ENCODE peak calls at places on chromosomes 16 and 17, in six cellular contexts. Q is HepG2, J is K562, M is A549, V is H1, T is GM12878. A is an unnamed sample.

GRCh38 chr17:28057731-28058246 is 15.3 kb downstream of the NLK start:
- DNase-seq in V (no peak), J (no peak), T (peak), Q (peak), M (no peak), A (no peak)

GRCh38 chr17:78667741-78668640 is 90.8 kb upstream of the DNAH17 start:
- DNase-seq in Q (no peak), J (no peak), M (no peak), T (no peak), V (no peak), A (no peak)

GRCh38 chr17:31310260-31310659 is 3.6 kb downstream of the EVI2B start:
- DNase-seq in M (no peak), V (no peak), J (no peak), T (no peak), Q (no peak), A (no peak)

GRCh38 chr16:87384162-87384999 is 805 bp upstream of the FBXO31 start:
- DNase-seq in J (peak), T (no peak), M (peak), V (no peak), Q (peak), A (peak)

GRCh38 chr17:75785016-75785769 is 587 bp downstream of the UNK start:
- DNase-seq in T (peak), Q (peak), V (no peak), J (peak), M (peak), A (peak)

GRCh38 chr16:68356249-68356918 is 45.6 kb downstream of the PRMT7 start:
- DNase-seq in T (peak), J (no peak), M (no peak), Q (no peak), V (no peak), A (peak)

GRCh38 chr17:36885761-36886365 is 51.4 kb upstream of the LHX1 start:
- DNase-seq in J (no peak), T (no peak), M (no peak), V (no peak), Q (no peak), A (no peak)

GRCh38 chr16:30927789-30928378 is 4.5 kb downstream of the FBXL19 start:
- DNase-seq in V (peak), Q (peak), T (peak), M (peak), J (peak), A (peak)

GRCh38 chr17:7173687-7174602 is 5.2 kb downstream of the ASGR1 start:
- DNase-seq in Q (no peak), T (no peak), V (peak), M (no peak), J (no peak), A (peak)

GRCh38 chr16:25014500-25015147 is 545 bp downstream of the ARHGAP17 start:
- DNase-seq in V (no peak), Q (peak), M (peak), J (peak), T (no peak), A (peak)

GRCh38 chr17:50027639-50028206 is 28.2 kb upstream of the ITGA3 start:
- DNase-seq in J (peak), Q (no peak), V (no peak), M (peak), T (no peak), A (peak)

GRCh38 chr16:64426131-64426666 is 695.7 kb downstream of the CDH11 start:
- DNase-seq in Q (no peak), J (no peak), M (no peak), V (no peak), T (no peak), A (no peak)

GRCh38 chr16:85514295-85514600 is 98.9 kb upstream of the GSE1 start:
- DNase-seq in V (no peak), Q (no peak), T (no peak), J (no peak), M (no peak), A (no peak)

GRCh38 chr17:63358111-63358839 is 87.8 kb downstream of the CYB561 start:
- DNase-seq in J (no peak), T (no peak), M (no peak), Q (no peak), V (no peak), A (peak)

GRCh38 chr16:50448522-50448921 is 79.7 kb upstream of the BRD7 start:
- DNase-seq in J (no peak), V (no peak), M (no peak), Q (peak), T (no peak), A (peak)

GRCh38 chr17:79581306-79581932 is 29.4 kb downstream of the RBFOX3 start:
- DNase-seq in Q (no peak), T (no peak), J (no peak), V (no peak), M (no peak), A (peak)

GRCh38 chr17:42131971-42132370 is 9.4 kb downstream of the HSPB9 start:
- DNase-seq in M (no peak), J (no peak), T (no peak), Q (no peak), V (no peak), A (no peak)
- TF ChIP-seq CHD2 in M (no peak), J (no peak), T (no peak), Q (no peak), V (no peak), A (no peak)

GRCh38 chr17:55152236-55152635 is 112.5 kb upstream of the HLF start:
- DNase-seq in M (no peak), T (no peak), V (no peak), J (no peak), Q (no peak), A (no peak)

GRCh38 chr17:55158439-55158838 is 106.3 kb upstream of the HLF start:
- DNase-seq in J (no peak), M (no peak), T (no peak), Q (no peak), V (no peak), A (no peak)

GRCh38 chr17:55157165-55157564 is 107.6 kb upstream of the HLF start:
- DNase-seq in M (no peak), Q (peak), T (no peak), J (no peak), V (no peak), A (no peak)

GRCh38 chr17:55155867-55156560 is 108.7 kb upstream of the HLF start:
- DNase-seq in T (no peak), V (no peak), J (no peak), M (no peak), Q (no peak), A (no peak)

DNA sequence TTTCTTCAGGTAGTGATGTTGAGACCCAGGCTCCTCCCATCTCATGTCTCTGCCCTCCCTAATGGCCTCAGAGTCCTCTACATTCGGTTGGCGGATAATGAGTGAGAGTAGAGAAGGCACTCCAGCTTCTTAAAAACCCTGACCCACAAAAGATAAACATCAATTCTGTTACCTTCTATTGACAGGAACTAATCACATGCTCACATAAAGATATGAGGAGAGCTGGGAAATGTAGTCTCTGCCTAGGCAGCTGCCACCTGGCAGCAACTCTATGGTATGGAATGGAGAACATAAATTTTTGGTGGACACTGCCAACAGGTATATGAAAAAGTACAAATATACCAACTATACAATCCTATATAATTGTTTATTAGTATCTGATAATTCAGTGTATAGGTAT is 110.7 kb upstream of the HLF start:
- DNase-seq in T (no peak), M (no peak), Q (no peak), V (no peak), J (no peak), A (no peak)
- TF ChIP-seq RAD21 in T (no peak), M (no peak), Q (no peak), V (no peak), J (no peak), A (no peak)

GRCh38 chr16:15635926-15636325 is 7.0 kb downstream of the MARF1 start:
- DNase-seq in Q (no peak), V (no peak), T (no peak), M (no peak), J (no peak), A (no peak)

GRCh38 chr16:15640966-15641365 is 2.0 kb downstream of the MARF1 start:
- DNase-seq in T (no peak), J (no peak), M (no peak), Q (no peak), V (no peak), A (no peak)

GRCh38 chr16:15631730-15632409 is 11.1 kb downstream of the MARF1 start:
- DNase-seq in Q (no peak), T (no peak), M (no peak), V (no peak), J (no peak), A (no peak)

GRCh38 chr16:15639061-15639568 is 3.8 kb downstream of the MARF1 start:
- DNase-seq in Q (no peak), T (peak), M (no peak), V (no peak), J (no peak), A (no peak)

GRCh38 chr16:15636392-15636873 is 6.5 kb downstream of the MARF1 start:
- DNase-seq in M (no peak), J (no peak), T (no peak), Q (no peak), V (no peak), A (no peak)
- TF ChIP-seq CHD2 in M (no peak), J (no peak), T (no peak), Q (no peak), V (no peak), A (no peak)

DNA sequence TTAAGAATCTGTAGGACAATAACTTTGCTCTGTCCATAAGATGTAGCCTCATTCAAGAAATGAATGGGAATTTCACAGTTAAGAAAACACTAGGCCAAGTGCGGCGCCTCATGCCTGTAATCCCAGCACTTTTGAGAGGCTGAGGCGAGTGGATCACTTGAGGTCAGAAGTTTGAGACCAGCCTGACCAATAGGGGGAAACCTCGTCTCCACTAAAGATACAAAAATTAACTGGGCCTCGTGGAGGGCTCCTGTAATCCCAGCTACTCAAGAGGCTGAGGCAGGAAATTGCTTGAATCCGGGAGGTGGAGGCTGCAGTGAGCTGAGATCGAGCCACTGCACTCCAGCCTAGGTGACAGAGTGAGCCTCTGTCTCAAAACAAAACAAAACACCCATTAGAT is 19.9 kb upstream of the RSL1D1 start:
- DNase-seq in V (peak), Q (peak), M (no peak), T (no peak), J (no peak), A (no peak)
- TF ChIP-seq RAD21 in V (peak), Q (no peak), M (no peak), T (no peak), J (no peak), A (no peak)

GRCh38 chr17:42422412-42422957 is 571 bp downstream of the CAVIN1 start:
- DNase-seq in Q (no peak), J (peak), M (no peak), T (no peak), V (no peak), A (peak)
- TF ChIP-seq CHD2 in Q (no peak), J (no peak), M (no peak), T (no peak), V (no peak), A (no peak)